ENCODE peak calls at places on chromosomes 3 and 15, in eight cellular contexts. N is A549, F is fibroblast of pulmonary artery, Z is BE2C, U is uterus, Y is testis, P is gastrocnemius medialis, X is pancreas. B is an unnamed sample.

GRCh38 chr3:101530213-101531047 is 17.4 kb upstream of the SENP7 start:
- DNase-seq in N (no peak), F (no peak), Z (no peak), U (no peak), Y (no peak), P (no peak), X (no peak), B (no peak)

GRCh38 chr3:186967686-186968085 is 37.4 kb downstream of the ST6GAL1 start:
- DNase-seq in N (no peak), F (no peak), Z (no peak), U (no peak), Y (no peak), P (no peak), X (no peak), B (no peak)

GRCh38 chr3:125958511-125959316 is 10.3 kb upstream of the ROPN1B start:
- DNase-seq in N (no peak), F (no peak), Z (peak; percentile 7), U (no peak), Y (peak; percentile 22), P (no peak), X (no peak), B (no peak)

GRCh38 chr3:71168043-71168720 is 415.3 kb downstream of the FOXP1 start:
- DNase-seq in N (no peak), F (peak; percentile 81), Z (no peak), U (no peak), Y (no peak), P (no peak), X (no peak), B (no peak)

GRCh38 chr15:69324031-69324430 is 25.3 kb downstream of the PAQR5 start:
- DNase-seq in N (no peak), F (no peak), Z (no peak), U (no peak), Y (no peak), P (no peak), X (no peak), B (no peak)

GRCh38 chr3:53489401-53490130 is 4.8 kb upstream of the CACNA1D start:
- DNase-seq in N (no peak), F (no peak), Z (no peak), U (no peak), Y (no peak), P (no peak), X (no peak), B (no peak)

GRCh38 chr15:76184640-76185020 is 124.8 kb downstream of the TMEM266 start:
- DNase-seq in N (no peak), F (no peak), Z (peak; percentile 51), U (no peak), Y (no peak), P (no peak), X (no peak), B (peak; percentile 64)

GRCh38 chr3:49013738-49014660 is 4.4 kb downstream of the DALRD3 start:
- DNase-seq in N (peak; percentile 63), F (peak; percentile 49), Z (peak; percentile 57), U (no peak), Y (peak; percentile 78), P (no peak), X (no peak), B (peak; percentile 71)

GRCh38 chr3:71489315-71489761 is 94.2 kb downstream of the FOXP1 start:
- DNase-seq in N (no peak), F (no peak), Z (no peak), U (no peak), Y (no peak), P (no peak), X (no peak), B (no peak)

GRCh38 chr3:57917611-57918010 is 90.6 kb upstream of the FLNB start:
- DNase-seq in N (no peak), F (peak; percentile 16), Z (no peak), U (no peak), Y (no peak), P (no peak), X (no peak), B (no peak)

GRCh38 chr15:40313531-40314398 is 6.0 kb upstream of the PLCB2 start:
- DNase-seq in N (no peak), F (no peak), Z (peak; percentile 53), U (no peak), Y (peak; percentile 56), P (peak; percentile 45), X (peak; percentile 78), B (no peak)

GRCh38 chr3:137171834-137172603 is 214.2 kb downstream of the IL20RB start:
- DNase-seq in N (no peak), F (no peak), Z (no peak), U (no peak), Y (no peak), P (no peak), X (no peak), B (no peak)

GRCh38 chr15:60620707-60621106 is 141.8 kb upstream of the ICE2 start:
- DNase-seq in N (no peak), F (peak; percentile 40), Z (no peak), U (peak; percentile 52), Y (no peak), P (peak; percentile 60), X (no peak), B (no peak)

GRCh38 chr3:56753206-56753605 is 48.5 kb downstream of the ARHGEF3 start:
- DNase-seq in N (no peak), F (peak; percentile 69), Z (no peak), U (no peak), Y (no peak), P (no peak), X (no peak), B (no peak)

GRCh38 chr3:34582054-34582453 is 783.6 kb downstream of the PDCD6IP start:
- DNase-seq in N (peak; percentile 10), F (no peak), Z (no peak), U (no peak), Y (no peak), P (no peak), X (no peak), B (no peak)

GRCh38 chr3:112604536-112604935 is 36.4 kb downstream of the CCDC80 start:
- DNase-seq in N (no peak), F (peak; percentile 93), Z (no peak), U (no peak), Y (no peak), P (no peak), X (no peak), B (no peak)

GRCh38 chr3:14758893-14759292 is 59.9 kb upstream of the FGD5 start:
- DNase-seq in N (no peak), F (no peak), Z (no peak), U (no peak), Y (no peak), P (no peak), X (no peak), B (no peak)

GRCh38 chr3:14762701-14763100 is 56.1 kb upstream of the FGD5 start:
- DNase-seq in N (no peak), F (no peak), Z (no peak), U (no peak), Y (no peak), P (no peak), X (no peak), B (no peak)

GRCh38 chr3:14760185-14760584 is 58.6 kb upstream of the FGD5 start:
- DNase-seq in N (no peak), F (no peak), Z (no peak), U (no peak), Y (no peak), P (no peak), X (no peak), B (no peak)

GRCh38 chr3:14758297-14758696 is 60.5 kb upstream of the FGD5 start:
- DNase-seq in N (no peak), F (no peak), Z (no peak), U (no peak), Y (no peak), P (no peak), X (no peak), B (no peak)

GRCh38 chr3:14761121-14761672 is 57.6 kb upstream of the FGD5 start:
- DNase-seq in N (no peak), F (no peak), Z (no peak), U (no peak), Y (no peak), P (no peak), X (no peak), B (no peak)
- TF ChIP-seq CTCF in N (peak; percentile 8), F (no peak), Z (no peak), U (no peak), Y (no peak), P (no peak), X (no peak), B (no peak)

GRCh38 chr3:45125550-45126026 is 20.6 kb downstream of the CDCP1 start:
- DNase-seq in N (no peak), F (no peak), Z (no peak), U (no peak), Y (no peak), P (peak; percentile 91), X (peak; percentile 84), B (no peak)
- TF ChIP-seq CTCF in N (no peak), F (no peak), Z (no peak), U (no peak), Y (no peak), P (no peak), X (no peak), B (no peak)

DNA sequence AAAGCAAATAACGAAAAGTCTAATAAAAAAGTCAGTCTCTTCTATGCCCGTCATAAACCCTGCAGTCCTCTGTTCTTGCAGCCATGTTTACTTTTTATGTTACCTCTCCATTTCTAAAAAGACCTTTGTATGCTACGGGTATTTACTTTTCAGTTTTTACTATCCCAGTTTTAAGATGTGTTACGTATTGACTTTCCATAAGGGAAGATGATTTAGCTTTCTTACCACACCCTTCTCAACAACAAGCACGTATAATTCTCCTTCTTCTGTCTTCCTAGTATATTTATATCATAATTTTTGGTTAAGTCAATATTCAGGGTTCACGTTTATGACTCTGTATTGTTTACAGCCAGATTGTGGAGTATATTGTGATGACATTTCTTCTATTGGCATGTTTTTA is 10.8 kb downstream of the TRNT1 start:
- DNase-seq in N (no peak), F (no peak), Z (no peak), U (no peak), Y (no peak), P (no peak), X (no peak), B (no peak)
- TF ChIP-seq CTCF in N (no peak), F (no peak), Z (no peak), U (no peak), Y (no peak), P (no peak), X (no peak), B (no peak)

DNA sequence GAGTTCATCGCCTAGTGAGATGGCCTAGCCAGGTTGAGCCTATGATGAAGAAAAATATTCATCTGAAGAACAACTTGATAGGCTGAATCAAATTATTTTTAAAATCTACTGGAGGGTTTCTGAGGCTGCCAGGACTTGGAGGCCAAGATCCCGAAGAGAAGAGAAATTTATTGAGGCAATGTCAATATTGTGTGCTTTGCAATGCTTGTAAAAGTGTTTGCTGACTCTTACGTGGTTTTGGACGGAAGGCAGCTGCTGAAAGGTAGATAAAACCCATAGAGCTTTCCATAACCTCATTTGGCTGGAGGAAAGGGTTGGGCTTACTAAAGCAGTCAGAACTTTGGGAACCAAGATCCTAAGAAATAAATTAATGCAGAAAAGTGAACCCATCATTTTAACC is 361.0 kb upstream of the IL12A start:
- DNase-seq in N (peak; percentile 57), F (no peak), Z (no peak), U (no peak), Y (no peak), P (no peak), X (no peak), B (no peak)
- TF ChIP-seq CTCF in N (no peak), F (no peak), Z (no peak), U (no peak), Y (no peak), P (no peak), X (no peak), B (no peak)

B was measured in glutamatergic neuron.